ENCODE peak calls at places on chromosomes 4 and X, in nine cellular contexts. Y is HTR-8/SVneo; C is activated CD4-positive, alpha-beta memory T cell treated with anti-CD3 and anti-CD28 coated beads for 36 hours; U is A549; M is stimulated activated CD8-positive, alpha-beta memory T cell treated with anti-CD3 and anti-CD28 coated beads, Interleukin-7, amount 100 ng/mL, for 1 hour; J is HFFc6; O is nucleus accumbens; P is substantia nigra; V is NCI-H2081. S is an unnamed sample.

GRCh38 chr4:53635697-53636483 is 44.6 kb upstream of the LNX1 start:
- DNase-seq in V (no peak), O (no peak), M (no peak), P (no peak), C (no peak), J (no peak), U (no peak), Y (no peak), S (no peak)

GRCh38 chrX:20967725-20968124 is 406.5 kb upstream of the CNKSR2 start:
- DNase-seq in M (no peak), J (no peak), U (no peak), P (no peak), V (peak), C (no peak), O (no peak), Y (no peak), S (peak)

GRCh38 chr4:163540448-163540847 is 46.0 kb downstream of the TMA16 start:
- DNase-seq in P (no peak), U (no peak), Y (no peak), V (no peak), O (no peak), M (no peak), J (no peak), C (no peak), S (no peak)

GRCh38 chr4:186770446-186771175 is 47.0 kb upstream of the FAT1 start:
- DNase-seq in U (no peak), V (no peak), J (peak), P (no peak), M (no peak), O (no peak), C (no peak), Y (peak), S (no peak)

GRCh38 chr4:161320377-161320776 is 843.4 kb downstream of the FSTL5 start:
- DNase-seq in V (peak), Y (peak), M (no peak), C (no peak), J (no peak), O (no peak), P (no peak), U (peak), S (peak)

GRCh38 chr4:1012031-1012739 is 759 bp downstream of the FGFRL1 start:
- DNase-seq in U (no peak), V (peak), O (no peak), Y (no peak), M (no peak), C (peak), P (no peak), J (no peak), S (no peak)

GRCh38 chr4:153940916-153941315 is 152.0 kb upstream of the SFRP2 start:
- DNase-seq in J (no peak), P (no peak), Y (no peak), M (no peak), O (no peak), U (no peak), V (no peak), C (no peak), S (no peak)

GRCh38 chrX:149720021-149720689 is 8.3 kb downstream of the MAGEA11 start:
- DNase-seq in J (no peak), O (no peak), M (no peak), C (no peak), Y (no peak), U (no peak), P (no peak), V (no peak), S (no peak)

GRCh38 chr4:25449270-25449669 is 72.2 kb downstream of the ANAPC4 start:
- DNase-seq in P (no peak), Y (no peak), U (no peak), O (no peak), V (no peak), J (peak), M (no peak), C (no peak), S (no peak)

S was measured in DMS153.